ENCODE peak calls at places on chromosome 17, in six cellular contexts. B is sigmoid colon; E is astrocyte; D is prostate gland; H is iris pigment epithelial cell; U is activated CD4-positive, alpha-beta T cell treated with anti-CD3 and anti-CD28 coated beads, Interleukin-2, amount 10 ng/mL, durations not matched to agents 7 days and 5 days. G is an unnamed sample.

GRCh38 chr17:43645765-43646481 is 15.8 kb downstream of the MEOX1 start:
- DNase-seq in D (no peak), B (peak), U (no peak), H (peak), E (no peak), G (peak)

GRCh38 chr17:7464081-7464480 is 15.3 kb downstream of the ZBTB4 start:
- DNase-seq in B (no peak), D (no peak), U (no peak), H (no peak), E (no peak), G (no peak)

GRCh38 chr17:67425571-67426160 is 48.6 kb downstream of the PITPNC1 start:
- DNase-seq in B (no peak), H (no peak), E (no peak), U (no peak), D (no peak), G (no peak)

GRCh38 chr17:55433629-55434422 is 12.2 kb upstream of the MMD start:
- DNase-seq in H (peak), D (peak), U (no peak), E (peak), B (peak), G (peak)

GRCh38 chr17:61379457-61380216 is 20.0 kb upstream of the TBX2 start:
- DNase-seq in B (no peak), D (no peak), E (no peak), H (no peak), U (no peak), G (no peak)

GRCh38 chr17:62898239-62898864 is 67.7 kb upstream of the TANC2 start:
- DNase-seq in D (no peak), U (no peak), H (no peak), B (no peak), E (no peak), G (peak)

GRCh38 chr17:50688168-50688719 is 19.5 kb downstream of the ANKRD40 start:
- DNase-seq in B (no peak), U (no peak), E (no peak), H (no peak), D (no peak), G (no peak)

GRCh38 chr17:8556074-8556473 is 74.5 kb downstream of the MYH10 start:
- DNase-seq in B (no peak), D (no peak), U (no peak), E (peak), H (peak), G (peak)

GRCh38 chr17:18129041-18129502 is 20.5 kb downstream of the MYO15A start:
- DNase-seq in H (peak), E (peak), D (peak), B (no peak), U (no peak), G (peak)

GRCh38 chr17:49183801-49184200 is 26.6 kb downstream of the GNGT2 start:
- DNase-seq in B (no peak), H (no peak), U (no peak), D (no peak), E (no peak), G (no peak)

GRCh38 chr17:47670064-47670463 is 20.3 kb downstream of the KPNB1 start:
- DNase-seq in D (no peak), E (no peak), U (no peak), H (no peak), B (no peak), G (no peak)

GRCh38 chr17:77281024-77281903 is 140.5 kb downstream of the SEC14L1 start:
- DNase-seq in D (peak), H (peak), B (peak), U (peak), E (no peak), G (peak)

GRCh38 chr17:7989781-7990655 is 12.4 kb upstream of the GUCY2D start:
- DNase-seq in H (peak), E (peak), B (peak), D (peak), U (peak), G (peak)

GRCh38 chr17:77279448-77280303 is 138.9 kb downstream of the SEC14L1 start:
- DNase-seq in E (peak), B (no peak), U (no peak), D (no peak), H (peak), G (no peak)

GRCh38 chr17:72713701-72714100 is 378.8 kb downstream of the SLC39A11 start:
- DNase-seq in B (no peak), D (no peak), E (no peak), U (no peak), H (no peak), G (no peak)

GRCh38 chr17:21676281-21677111 is 15.8 kb upstream of the KCNJ18 start:
- DNase-seq in D (peak), B (peak), H (no peak), U (no peak), E (no peak), G (no peak)

GRCh38 chr17:6079155-6079554 is 9.0 kb downstream of the WSCD1 start:
- DNase-seq in H (no peak), E (no peak), B (no peak), U (no peak), D (no peak), G (no peak)

GRCh38 chr17:31919802-31920525 is 16.8 kb upstream of the SUZ12 start:
- DNase-seq in U (no peak), D (no peak), B (no peak), H (peak), E (peak), G (peak)

GRCh38 chr17:59643159-59643857 is 23.6 kb downstream of the CLTC start:
- DNase-seq in E (peak), B (no peak), D (no peak), U (no peak), H (peak), G (peak)

GRCh38 chr17:76865174-76865573 is 3.0 kb upstream of the MGAT5B start:
- DNase-seq in B (no peak), D (no peak), E (no peak), U (no peak), H (no peak), G (no peak)

GRCh38 chr17:42679001-42679491 is 2.3 kb upstream of the PLEKHH3 start:
- DNase-seq in D (peak), E (peak), B (no peak), H (peak), U (no peak), G (peak)

GRCh38 chr17:77504652-77505459 is 364.1 kb downstream of the SEC14L1 start:
- DNase-seq in U (no peak), D (no peak), H (no peak), B (peak), E (no peak), G (no peak)